ENCODE peak calls at places on chromosomes 1 and 21, in six cellular contexts. One of them, this sample, is unnamed.

GRCh38 chr1:64532646-64533045 is 62.7 kb downstream of the CACHD1 start:
- DNase-seq in mammary epithelial cell: peak; percentile 32
- DNase-seq in AG04449: no peak
- DNase-seq in astrocyte of the cerebellum: no peak
- DNase-seq in MCF 10A: no peak
- DNase-seq in retinal pigment epithelial cell: no peak
- DNase-seq in this sample: no peak

GRCh38 chr1:100930494-100930893 is 34.6 kb downstream of the SLC30A7 start:
- DNase-seq in astrocyte of the cerebellum: no peak
- DNase-seq in mammary epithelial cell: no peak
- DNase-seq in MCF 10A: no peak
- DNase-seq in AG04449: no peak
- DNase-seq in retinal pigment epithelial cell: no peak
- DNase-seq in this sample: no peak

GRCh38 chr1:204307334-204307883 is 52.3 kb downstream of the PLEKHA6 start:
- DNase-seq in mammary epithelial cell: no peak
- DNase-seq in AG04449: no peak
- DNase-seq in retinal pigment epithelial cell: no peak
- DNase-seq in astrocyte of the cerebellum: no peak
- DNase-seq in MCF 10A: no peak
- DNase-seq in this sample: no peak

GRCh38 chr1:116380499-116381316 is 7.7 kb downstream of the ATP1A1 start:
- DNase-seq in astrocyte of the cerebellum: no peak
- DNase-seq in MCF 10A: no peak
- DNase-seq in mammary epithelial cell: no peak
- DNase-seq in AG04449: no peak
- DNase-seq in retinal pigment epithelial cell: no peak
- DNase-seq in this sample: no peak

GRCh38 chr1:220318673-220319072 is 46.4 kb upstream of the RAB3GAP2 start:
- DNase-seq in mammary epithelial cell: no peak
- DNase-seq in MCF 10A: no peak
- DNase-seq in astrocyte of the cerebellum: no peak
- DNase-seq in AG04449: no peak
- DNase-seq in retinal pigment epithelial cell: no peak
- DNase-seq in this sample: no peak

GRCh38 chr1:169146536-169147214 is 40.2 kb downstream of the ATP1B1 start:
- DNase-seq in retinal pigment epithelial cell: peak; percentile 35
- DNase-seq in MCF 10A: no peak
- DNase-seq in AG04449: no peak
- DNase-seq in astrocyte of the cerebellum: no peak
- DNase-seq in mammary epithelial cell: no peak
- DNase-seq in this sample: no peak

GRCh38 chr1:59072017-59072947 is 224.6 kb upstream of the FGGY start:
- DNase-seq in MCF 10A: peak; percentile 44
- DNase-seq in astrocyte of the cerebellum: no peak
- DNase-seq in retinal pigment epithelial cell: no peak
- DNase-seq in AG04449: no peak
- DNase-seq in mammary epithelial cell: no peak
- DNase-seq in this sample: no peak

GRCh38 chr1:64686828-64687724 is 57.8 kb upstream of the RAVER2 start:
- DNase-seq in MCF 10A: peak; percentile 71
- DNase-seq in AG04449: peak; percentile 16
- DNase-seq in astrocyte of the cerebellum: peak; percentile 32
- DNase-seq in mammary epithelial cell: peak; percentile 21
- DNase-seq in retinal pigment epithelial cell: no peak
- DNase-seq in this sample: no peak

GRCh38 chr21:44578371-44579055 is 1.9 kb downstream of the KRTAP10-5 start:
- DNase-seq in astrocyte of the cerebellum: no peak
- DNase-seq in MCF 10A: no peak
- DNase-seq in mammary epithelial cell: no peak
- DNase-seq in AG04449: no peak
- DNase-seq in retinal pigment epithelial cell: no peak
- DNase-seq in this sample: no peak

GRCh38 chr1:12594966-12595838 is 22.8 kb downstream of the DHRS3 start:
- DNase-seq in retinal pigment epithelial cell: peak; percentile 79
- DNase-seq in MCF 10A: peak; percentile 45
- DNase-seq in mammary epithelial cell: peak; percentile 62
- DNase-seq in AG04449: no peak
- DNase-seq in astrocyte of the cerebellum: no peak
- DNase-seq in this sample: no peak

GRCh38 chr21:32812035-32812434 is 40.5 kb upstream of the PAXBP1 start:
- DNase-seq in mammary epithelial cell: no peak
- DNase-seq in retinal pigment epithelial cell: no peak
- DNase-seq in astrocyte of the cerebellum: no peak
- DNase-seq in MCF 10A: no peak
- DNase-seq in AG04449: no peak
- DNase-seq in this sample: no peak

GRCh38 chr1:228938248-228938891 is 203.1 kb downstream of the RHOU start:
- DNase-seq in MCF 10A: no peak
- DNase-seq in retinal pigment epithelial cell: no peak
- DNase-seq in AG04449: no peak
- DNase-seq in mammary epithelial cell: no peak
- DNase-seq in astrocyte of the cerebellum: no peak
- DNase-seq in this sample: no peak

GRCh38 chr1:158140871-158141270 is 39.8 kb upstream of the CD1D start:
- DNase-seq in AG04449: no peak
- DNase-seq in MCF 10A: no peak
- DNase-seq in astrocyte of the cerebellum: no peak
- DNase-seq in retinal pigment epithelial cell: no peak
- DNase-seq in mammary epithelial cell: no peak
- DNase-seq in this sample: no peak

GRCh38 chr1:18015719-18016118 is 91.9 kb upstream of the IGSF21 start:
- DNase-seq in AG04449: no peak
- DNase-seq in MCF 10A: no peak
- DNase-seq in retinal pigment epithelial cell: no peak
- DNase-seq in mammary epithelial cell: no peak
- DNase-seq in astrocyte of the cerebellum: no peak
- DNase-seq in this sample: no peak

GRCh38 chr1:48619529-48619928 is 147.5 kb upstream of the SPATA6 start:
- DNase-seq in AG04449: no peak
- DNase-seq in mammary epithelial cell: peak; percentile 72
- DNase-seq in astrocyte of the cerebellum: no peak
- DNase-seq in retinal pigment epithelial cell: peak; percentile 73
- DNase-seq in MCF 10A: peak; percentile 64
- DNase-seq in this sample: no peak

GRCh38 chr1:1832151-1832550 is 53.9 kb upstream of the NADK start:
- DNase-seq in AG04449: no peak
- DNase-seq in MCF 10A: no peak
- DNase-seq in retinal pigment epithelial cell: peak; percentile 69
- DNase-seq in mammary epithelial cell: no peak
- DNase-seq in astrocyte of the cerebellum: no peak
- DNase-seq in this sample: no peak

GRCh38 chr1:175774921-175775320 is 31.5 kb upstream of the TNR start:
- DNase-seq in AG04449: no peak
- DNase-seq in MCF 10A: no peak
- DNase-seq in retinal pigment epithelial cell: no peak
- DNase-seq in astrocyte of the cerebellum: no peak
- DNase-seq in mammary epithelial cell: no peak
- DNase-seq in this sample: no peak

GRCh38 chr21:19322360-19322759 is 918.8 kb upstream of the TMPRSS15 start:
- DNase-seq in retinal pigment epithelial cell: no peak
- DNase-seq in mammary epithelial cell: no peak
- DNase-seq in astrocyte of the cerebellum: no peak
- DNase-seq in MCF 10A: peak; percentile 20
- DNase-seq in AG04449: no peak
- DNase-seq in this sample: no peak

GRCh38 chr1:245260883-245261282 is 106.1 kb downstream of the KIF26B start:
- DNase-seq in MCF 10A: no peak
- DNase-seq in retinal pigment epithelial cell: no peak
- DNase-seq in AG04449: no peak
- DNase-seq in astrocyte of the cerebellum: no peak
- DNase-seq in mammary epithelial cell: no peak
- DNase-seq in this sample: no peak

GRCh38 chr1:168179411-168180147 is 817 bp downstream of the TIPRL start:
- DNase-seq in MCF 10A: peak; percentile 30
- DNase-seq in retinal pigment epithelial cell: no peak
- DNase-seq in AG04449: no peak
- DNase-seq in astrocyte of the cerebellum: no peak
- DNase-seq in mammary epithelial cell: peak; percentile 26
- DNase-seq in this sample: no peak

GRCh38 chr1:205939690-205940330 is 3.4 kb downstream of the SLC26A9 start:
- DNase-seq in AG04449: no peak
- DNase-seq in retinal pigment epithelial cell: no peak
- DNase-seq in mammary epithelial cell: no peak
- DNase-seq in astrocyte of the cerebellum: no peak
- DNase-seq in MCF 10A: peak; percentile 65
- DNase-seq in this sample: no peak
- TF ChIP-seq CTCF in AG04449: no peak
- TF ChIP-seq CTCF in retinal pigment epithelial cell: peak; percentile 40
- TF ChIP-seq CTCF in mammary epithelial cell: no peak
- TF ChIP-seq CTCF in astrocyte of the cerebellum: no peak
- TF ChIP-seq CTCF in MCF 10A: no peak
- TF ChIP-seq CTCF in this sample: peak; percentile 29

GRCh38 chr1:172270605-172271004 is 149.9 kb upstream of the C1orf105 start:
- DNase-seq in AG04449: no peak
- DNase-seq in retinal pigment epithelial cell: no peak
- DNase-seq in astrocyte of the cerebellum: no peak
- DNase-seq in MCF 10A: no peak
- DNase-seq in mammary epithelial cell: no peak
- DNase-seq in this sample: no peak

GRCh38 chr1:172269084-172269483 is 151.4 kb upstream of the C1orf105 start:
- DNase-seq in astrocyte of the cerebellum: no peak
- DNase-seq in MCF 10A: no peak
- DNase-seq in mammary epithelial cell: no peak
- DNase-seq in AG04449: no peak
- DNase-seq in retinal pigment epithelial cell: no peak
- DNase-seq in this sample: no peak

GRCh38 chr1:172268237-172268636 is 152.2 kb upstream of the C1orf105 start:
- DNase-seq in astrocyte of the cerebellum: no peak
- DNase-seq in MCF 10A: peak; percentile 22
- DNase-seq in mammary epithelial cell: no peak
- DNase-seq in AG04449: no peak
- DNase-seq in retinal pigment epithelial cell: no peak
- DNase-seq in this sample: no peak

GRCh38 chr1:172272087-172272486 is 148.4 kb upstream of the C1orf105 start:
- DNase-seq in MCF 10A: no peak
- DNase-seq in AG04449: no peak
- DNase-seq in retinal pigment epithelial cell: no peak
- DNase-seq in mammary epithelial cell: no peak
- DNase-seq in astrocyte of the cerebellum: no peak
- DNase-seq in this sample: no peak

DNA sequence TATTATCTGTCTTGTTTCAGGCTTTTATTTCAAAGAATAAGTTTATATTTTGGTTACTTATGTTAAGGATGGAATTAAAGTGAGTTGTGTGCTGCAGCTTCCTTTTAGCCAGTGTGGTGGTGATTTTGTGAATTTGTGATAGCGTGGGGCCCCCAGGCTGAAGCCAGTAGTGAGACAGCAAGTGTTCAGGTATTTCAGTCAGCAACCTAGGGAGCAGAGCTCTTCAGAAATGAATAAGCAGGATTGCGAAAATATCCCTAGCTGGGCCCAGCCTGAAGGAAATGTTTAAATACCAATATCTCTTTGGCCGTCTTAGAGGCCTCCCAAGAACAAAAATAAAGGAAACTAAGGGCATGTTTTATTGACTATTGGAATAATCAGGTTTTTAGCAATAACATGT is 150.8 kb upstream of the C1orf105 start:
- DNase-seq in MCF 10A: peak; percentile 63
- DNase-seq in retinal pigment epithelial cell: no peak
- DNase-seq in AG04449: peak; percentile 28
- DNase-seq in astrocyte of the cerebellum: no peak
- DNase-seq in mammary epithelial cell: peak; percentile 41
- DNase-seq in this sample: no peak
- TF ChIP-seq CTCF in MCF 10A: no peak
- TF ChIP-seq CTCF in retinal pigment epithelial cell: no peak
- TF ChIP-seq CTCF in AG04449: no peak
- TF ChIP-seq CTCF in astrocyte of the cerebellum: no peak
- TF ChIP-seq CTCF in mammary epithelial cell: no peak
- TF ChIP-seq CTCF in this sample: no peak

DNA sequence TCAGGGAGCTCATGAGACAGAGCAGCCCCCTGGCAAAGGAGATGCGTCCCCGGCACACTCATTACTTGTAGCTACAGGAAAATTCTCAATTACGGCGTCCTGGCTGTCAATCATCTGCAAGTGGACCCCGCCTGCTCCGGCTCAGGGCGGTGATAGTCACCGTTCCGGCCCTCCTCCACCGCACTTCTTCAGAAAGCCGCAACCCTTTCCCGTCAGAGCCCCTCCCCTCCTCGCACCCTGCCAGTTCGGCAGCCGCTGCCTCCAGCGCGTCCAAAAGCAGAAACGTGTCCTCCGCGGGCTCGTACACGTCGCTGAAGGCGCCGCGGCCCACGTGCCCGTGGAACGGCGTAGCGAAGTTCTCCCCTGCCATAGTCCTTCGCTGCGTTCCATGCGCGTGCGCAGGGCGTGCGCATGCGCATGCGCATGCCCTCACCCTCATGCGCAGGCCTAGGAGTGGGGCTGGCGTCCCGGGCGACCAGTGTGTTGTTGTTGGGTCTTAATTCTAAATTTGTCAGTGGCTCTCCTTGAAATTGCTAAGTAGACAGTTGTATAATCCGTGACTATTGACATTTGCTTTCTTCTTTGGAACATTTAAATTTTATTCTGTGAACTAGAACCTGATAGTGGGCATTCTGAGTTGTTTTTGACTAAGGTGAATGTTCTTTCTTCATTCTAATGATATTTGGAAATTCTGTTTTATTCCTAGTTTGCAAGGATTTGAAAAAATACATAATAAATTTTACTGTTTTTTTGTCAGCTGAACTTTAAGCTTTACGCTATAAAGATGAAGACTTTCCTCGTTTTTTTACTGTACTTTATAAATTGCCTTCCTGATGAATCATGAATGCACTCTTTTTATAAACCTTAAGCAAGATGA is 107.5 kb downstream of the LTN1 start:
- DNase-seq in mammary epithelial cell: peak; percentile 89
- DNase-seq in AG04449: no peak
- DNase-seq in astrocyte of the cerebellum: peak; percentile 77
- DNase-seq in retinal pigment epithelial cell: peak; percentile 69
- DNase-seq in MCF 10A: peak; percentile 90
- DNase-seq in this sample: peak; percentile 77
- TF ChIP-seq CTCF in mammary epithelial cell: no peak
- TF ChIP-seq CTCF in AG04449: no peak
- TF ChIP-seq CTCF in astrocyte of the cerebellum: no peak
- TF ChIP-seq CTCF in retinal pigment epithelial cell: no peak
- TF ChIP-seq CTCF in MCF 10A: no peak
- TF ChIP-seq CTCF in this sample: no peak

DNA sequence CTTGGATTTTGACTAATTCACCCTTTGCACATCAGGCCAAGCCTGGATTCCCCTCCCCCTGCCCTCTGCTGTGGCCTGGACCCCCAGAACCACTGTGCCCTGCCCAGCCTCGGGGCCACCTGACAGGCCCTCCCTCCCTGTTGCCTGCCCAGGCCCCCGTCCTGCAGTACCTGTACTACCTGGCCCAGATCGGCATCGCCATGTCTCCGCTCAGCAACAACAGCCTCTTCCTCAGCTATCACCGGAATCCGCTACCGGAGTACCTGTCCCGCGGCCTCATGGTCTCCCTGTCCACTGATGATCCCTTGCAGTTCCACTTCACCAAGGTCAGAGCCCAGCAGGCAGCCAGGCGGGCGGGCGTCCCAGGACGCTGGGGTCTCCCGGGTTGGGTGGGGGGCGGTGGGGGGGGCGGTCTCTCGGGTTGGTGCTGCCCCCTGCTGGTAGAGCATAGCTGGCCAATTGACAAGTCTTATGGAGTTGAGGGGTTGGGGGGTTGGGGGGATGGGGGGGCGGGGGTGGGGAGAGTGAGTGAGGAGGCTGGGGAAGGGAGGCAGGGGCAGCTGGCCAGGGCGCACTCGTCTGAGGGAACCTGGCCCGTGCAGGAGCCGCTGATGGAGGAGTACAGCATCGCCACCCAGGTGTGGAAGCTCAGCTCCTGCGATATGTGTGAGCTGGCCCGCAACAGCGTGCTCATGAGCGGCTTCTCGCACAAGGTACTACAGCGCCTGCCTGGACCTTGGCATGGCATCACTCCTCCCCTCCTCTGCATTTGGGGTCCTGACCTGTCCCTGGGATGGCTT is 10.6 kb downstream of the AMPD2 start:
- DNase-seq in retinal pigment epithelial cell: no peak
- DNase-seq in AG04449: no peak
- DNase-seq in MCF 10A: no peak
- DNase-seq in mammary epithelial cell: no peak
- DNase-seq in astrocyte of the cerebellum: no peak
- DNase-seq in this sample: no peak
- TF ChIP-seq CTCF in retinal pigment epithelial cell: peak; percentile 14
- TF ChIP-seq CTCF in AG04449: no peak
- TF ChIP-seq CTCF in MCF 10A: peak; percentile 47
- TF ChIP-seq CTCF in mammary epithelial cell: no peak
- TF ChIP-seq CTCF in astrocyte of the cerebellum: no peak
- TF ChIP-seq CTCF in this sample: no peak

This sample was measured in HFF-Myc.